ENCODE peak calls at places on chromosomes 1 and 21, in four cellular contexts. G is T-helper 2 cell; W is stimulated activated CD4-positive, alpha-beta T cell treated with anti-CD3 and anti-CD28 coated beads, Interleukin-15, amount 100 ng/mL, for 48 hours; X is GDM1. J is an unnamed sample.

GRCh38 chr1:24694380-24694843 is 50.8 kb upstream of the CLIC4 start:
- DNase-seq in W (no peak), X (no peak), G (no peak), J (no peak)

GRCh38 chr1:232421143-232421796 is 208.7 kb downstream of the SIPA1L2 start:
- DNase-seq in X (no peak), W (no peak), G (no peak), J (no peak)

GRCh38 chr1:18573170-18573569 is 57.5 kb upstream of the PAX7 start:
- DNase-seq in X (no peak), W (no peak), G (no peak), J (no peak)

GRCh38 chr1:56824956-56825355 is 5.8 kb upstream of the FYB2 start:
- DNase-seq in W (no peak), X (no peak), G (no peak), J (no peak)

GRCh38 chr1:236282159-236282716 is 480 bp upstream of the ERO1B start:
- DNase-seq in G (peak), X (no peak), W (no peak), J (peak)

GRCh38 chr1:56448937-56449336 is 130.4 kb downstream of the PLPP3 start:
- DNase-seq in X (no peak), W (no peak), G (no peak), J (no peak)

GRCh38 chr1:190809312-190809711 is 331.6 kb upstream of the BRINP3 start:
- DNase-seq in G (no peak), W (no peak), X (no peak), J (no peak)

GRCh38 chr1:100458925-100459814 is 78.8 kb upstream of the GPR88 start:
- DNase-seq in G (peak), W (no peak), X (peak), J (peak)

GRCh38 chr1:221777434-221778072 is 35.7 kb upstream of the DUSP10 start:
- DNase-seq in X (peak), W (no peak), G (peak), J (peak)

GRCh38 chr1:15328785-15329480 is 80.8 kb upstream of the EFHD2 start:
- DNase-seq in X (peak), W (no peak), G (no peak), J (peak)

GRCh38 chr1:211382182-211382713 is 55.6 kb downstream of the TRAF5 start:
- DNase-seq in X (no peak), G (no peak), W (no peak), J (no peak)

GRCh38 chr21:44509539-44509938 is 30.5 kb downstream of the KRTAP10-1 start:
- DNase-seq in G (no peak), W (no peak), X (no peak), J (peak)

GRCh38 chr1:235298772-235299513 is 29.0 kb downstream of the ARID4B start:
- DNase-seq in W (no peak), G (no peak), X (no peak), J (no peak)

GRCh38 chr1:198472123-198472522 is 68.4 kb downstream of the ATP6V1G3 start:
- DNase-seq in G (no peak), W (no peak), X (no peak), J (no peak)

GRCh38 chr1:243924188-243924587 is 74.1 kb upstream of the AKT3 start:
- DNase-seq in G (no peak), X (no peak), W (no peak), J (no peak)

GRCh38 chr1:116873680-116874271 is 35.9 kb upstream of the PTGFRN start:
- DNase-seq in G (no peak), W (no peak), X (no peak), J (no peak)

J was measured in Kasumi-1.